ENCODE peak calls at places on chromosomes 5 and 9, in four cellular contexts. M is tibial artery; S is activated naive CD4-positive, alpha-beta T cell treated with anti-CD3 and anti-CD28 coated beads, Interleukin-2, amount 10 ng/mL, durations not matched to agents 7 days and 5 days; Y is GM03348. Q is an unnamed sample.

GRCh38 chr5:155004138-155004744 is 9.3 kb upstream of the KIF4B start:
- DNase-seq in M (no peak), S (peak), Y (peak), Q (no peak)

GRCh38 chr5:35404701-35405100 is 174.4 kb upstream of the PRLR start:
- DNase-seq in M (no peak), S (no peak), Y (no peak), Q (no peak)

GRCh38 chr5:97854871-97855762 is 672.1 kb upstream of the RIOK2 start:
- DNase-seq in M (no peak), S (no peak), Y (no peak), Q (no peak)

GRCh38 chr9:89999534-90000370 is 394.9 kb downstream of the GADD45G start:
- DNase-seq in M (peak), S (peak), Y (peak), Q (peak)

GRCh38 chr5:59133801-59134261 is 551.0 kb downstream of the RAB3C start:
- DNase-seq in M (no peak), S (no peak), Y (peak), Q (no peak)

GRCh38 chr5:76522103-76522942 is 100.9 kb downstream of the F2RL2 start:
- DNase-seq in M (no peak), S (no peak), Y (no peak), Q (no peak)

GRCh38 chr9:128091571-128091970 is 23.5 kb downstream of the SLC25A25 start:
- DNase-seq in M (no peak), S (no peak), Y (no peak), Q (no peak)

GRCh38 chr5:21225223-21226064 is 1237.4 kb upstream of the CDH18 start:
- DNase-seq in M (no peak), S (no peak), Y (no peak), Q (no peak)

GRCh38 chr5:141669519-141669918 is 12.5 kb downstream of the ARAP3 start:
- DNase-seq in M (no peak), S (no peak), Y (no peak), Q (no peak)

GRCh38 chr9:109971226-109971625 is 191.2 kb downstream of the PALM2AKAP2 start:
- DNase-seq in M (no peak), S (no peak), Y (no peak), Q (no peak)

GRCh38 chr5:72921103-72921502 is 34.7 kb upstream of the FCHO2 start:
- DNase-seq in M (no peak), S (no peak), Y (no peak), Q (no peak)

GRCh38 chr9:129143031-129143441 is 31.8 kb downstream of the PTPA start:
- DNase-seq in M (peak), S (peak), Y (peak), Q (no peak)

GRCh38 chr5:169243651-169244422 is 57.1 kb downstream of the SLIT3 start:
- DNase-seq in M (no peak), S (no peak), Y (no peak), Q (no peak)

GRCh38 chr5:103648086-103648485 is 85.5 kb upstream of the NUDT12 start:
- DNase-seq in M (no peak), S (no peak), Y (no peak), Q (no peak)

GRCh38 chr9:76905984-76906861 is at the start of gene PRUNE2:
- DNase-seq in M (peak), S (peak), Y (peak), Q (peak)

GRCh38 chr5:56638768-56639238 is 176.5 kb upstream of the MAP3K1 start:
- DNase-seq in M (no peak), S (no peak), Y (no peak), Q (no peak)

Q was measured in NCI-H1417 treated with DMSO at 0.1 percent for 48 hours.